ENCODE peak calls at places on chromosomes 13 and 19, in seven cellular contexts. K, Y, S, C, P, F and N are unnamed samples.

GRCh38 chr13:48029859-48030258 is 7.7 kb upstream of the NUDT15 start:
- DNase-seq in K (no peak), Y (no peak), S (no peak), C (no peak), P (no peak), F (no peak), N (no peak)

GRCh38 chr19:17762505-17763229 is 11.4 kb downstream of the FCHO1 start:
- DNase-seq in K (peak), Y (peak), S (no peak), C (peak), P (no peak), F (no peak), N (no peak)

GRCh38 chr13:24002206-24002815 is 105.0 kb upstream of the C1QTNF9B start:
- DNase-seq in K (no peak), Y (no peak), S (no peak), C (no peak), P (no peak), F (no peak), N (no peak)

GRCh38 chr13:48201044-48201443 is 32.0 kb upstream of the ITM2B start:
- DNase-seq in K (no peak), Y (no peak), S (no peak), C (peak), P (no peak), F (no peak), N (no peak)

GRCh38 chr13:110108348-110109139 is 198.4 kb downstream of the COL4A1 start:
- DNase-seq in K (no peak), Y (peak), S (no peak), C (peak), P (no peak), F (peak), N (no peak)

GRCh38 chr13:114311387-114311786 is 2.9 kb upstream of the CHAMP1 start:
- DNase-seq in K (no peak), Y (no peak), S (no peak), C (no peak), P (no peak), F (no peak), N (no peak)

GRCh38 chr13:36000028-36000427 is 131.2 kb downstream of the DCLK1 start:
- DNase-seq in K (no peak), Y (no peak), S (no peak), C (no peak), P (no peak), F (no peak), N (no peak)

GRCh38 chr19:38741670-38742069 is 2.6 kb downstream of the CAPN12 start:
- DNase-seq in K (no peak), Y (peak), S (peak), C (no peak), P (no peak), F (no peak), N (peak)

GRCh38 chr19:3983936-3984583 is 1.2 kb downstream of the EEF2 start:
- DNase-seq in K (peak), Y (peak), S (peak), C (no peak), P (no peak), F (no peak), N (peak)

GRCh38 chr19:47573076-47574026 is at the start of gene ZNF541:
- DNase-seq in K (peak), Y (peak), S (peak), C (no peak), P (no peak), F (no peak), N (no peak)

GRCh38 chr13:64553411-64554129 is 2676.6 kb downstream of the PCDH9 start:
- DNase-seq in K (no peak), Y (no peak), S (no peak), C (no peak), P (no peak), F (no peak), N (no peak)

GRCh38 chr13:77596777-77597176 is 61.3 kb downstream of the SCEL start:
- DNase-seq in K (no peak), Y (no peak), S (no peak), C (no peak), P (no peak), F (no peak), N (no peak)

GRCh38 chr13:31908696-31909386 is 122.7 kb upstream of the FRY start:
- DNase-seq in K (no peak), Y (no peak), S (no peak), C (no peak), P (no peak), F (no peak), N (no peak)

GRCh38 chr13:20331419-20331818 is 99.3 kb upstream of the GJB6 start:
- DNase-seq in K (no peak), Y (no peak), S (no peak), C (no peak), P (no peak), F (no peak), N (no peak)

GRCh38 chr19:19642506-19643157 is 825 bp downstream of the GMIP start:
- DNase-seq in K (peak), Y (peak), S (peak), C (no peak), P (no peak), F (no peak), N (peak)

GRCh38 chr19:13104848-13105646 is 2.4 kb upstream of the LYL1 start:
- DNase-seq in K (no peak), Y (no peak), S (no peak), C (no peak), P (no peak), F (no peak), N (no peak)

GRCh38 chr19:45517238-45517637 is 10.0 kb downstream of the VASP start:
- DNase-seq in K (no peak), Y (no peak), S (no peak), C (no peak), P (no peak), F (no peak), N (no peak)

DNA sequence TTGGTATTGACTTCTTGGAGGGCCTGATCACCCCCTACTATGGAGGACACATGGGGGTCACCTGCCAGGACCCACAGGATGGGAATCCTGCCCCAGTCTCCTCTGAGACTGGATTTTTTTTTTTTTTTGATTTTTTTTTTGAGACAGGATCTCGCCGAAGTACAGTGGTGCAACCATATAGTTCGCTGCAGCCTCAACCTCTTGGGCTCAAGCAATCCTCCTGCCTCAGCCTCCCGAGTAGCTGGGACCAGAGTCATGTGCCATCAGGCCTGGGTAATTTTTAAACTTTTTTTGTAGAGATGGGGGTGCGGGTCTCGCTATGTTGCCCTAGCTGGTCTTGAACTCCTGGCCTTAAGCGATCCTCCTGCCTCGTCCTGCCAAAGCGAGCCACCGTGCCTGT is 14.2 kb upstream of the ADGRE5 start:
- DNase-seq in K (no peak), Y (no peak), S (no peak), C (no peak), P (no peak), F (no peak), N (no peak)
- TF ChIP-seq TAF1 in K (no peak), Y (no peak), S (no peak), C (no peak), P (no peak), F (no peak), N (no peak)

DNA sequence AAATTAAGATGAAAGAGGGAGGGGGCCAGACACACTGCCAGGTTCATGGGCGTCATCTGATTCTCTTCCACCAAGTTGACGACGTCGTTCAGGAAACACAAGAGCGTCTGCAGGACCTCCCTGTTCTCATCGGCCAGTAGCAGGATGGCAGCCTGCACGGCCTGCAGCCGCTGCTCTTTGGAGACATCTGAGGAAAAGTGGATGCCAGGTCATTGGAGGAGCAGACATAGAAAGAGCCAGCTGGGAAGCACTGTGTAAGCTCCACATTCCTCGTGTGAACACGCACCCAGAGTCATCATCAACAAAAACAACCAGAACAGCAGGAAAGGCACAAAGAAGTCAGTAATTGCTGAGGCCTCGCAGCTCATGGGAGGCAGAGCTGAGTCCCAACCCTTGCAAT is 96.5 kb downstream of the KL start:
- DNase-seq in K (no peak), Y (no peak), S (no peak), C (no peak), P (no peak), F (no peak), N (no peak)
- TF ChIP-seq TAF1 in K (no peak), Y (no peak), S (no peak), C (no peak), P (no peak), F (no peak), N (no peak)

GRCh38 chr19:5316138-5316537 is 24.5 kb downstream of the PTPRS start:
- DNase-seq in K (no peak), Y (no peak), S (no peak), C (no peak), P (no peak), F (no peak), N (no peak)

GRCh38 chr19:5313307-5313706 is 27.3 kb downstream of the PTPRS start:
- DNase-seq in K (no peak), Y (peak), S (no peak), C (peak), P (no peak), F (no peak), N (no peak)

GRCh38 chr19:5317321-5317720 is 23.3 kb downstream of the PTPRS start:
- DNase-seq in K (no peak), Y (no peak), S (no peak), C (no peak), P (no peak), F (no peak), N (no peak)

GRCh38 chr19:5314012-5314906 is 26.4 kb downstream of the PTPRS start:
- DNase-seq in K (no peak), Y (no peak), S (no peak), C (peak), P (no peak), F (no peak), N (no peak)

GRCh38 chr19:5314907-5315298 is 25.7 kb downstream of the PTPRS start:
- DNase-seq in K (no peak), Y (no peak), S (no peak), C (no peak), P (no peak), F (no peak), N (no peak)
- TF ChIP-seq TAF1 in K (no peak), Y (no peak), S (no peak), C (no peak), P (no peak), F (no peak), N (no peak)

GRCh38 chr19:2014731-2015610 is 543 bp downstream of the BTBD2 start:
- DNase-seq in K (no peak), Y (peak), S (peak), C (no peak), P (no peak), F (no peak), N (peak)

GRCh38 chr19:2013683-2013961 is 1.9 kb downstream of the BTBD2 start:
- DNase-seq in K (no peak), Y (peak), S (no peak), C (no peak), P (no peak), F (no peak), N (no peak)

GRCh38 chr19:2016041-2016807 is 710 bp upstream of the BTBD2 start:
- DNase-seq in K (peak), Y (peak), S (peak), C (peak), P (peak), F (no peak), N (peak)

GRCh38 chr19:2014081-2014693 is 1.3 kb downstream of the BTBD2 start:
- DNase-seq in K (no peak), Y (peak), S (no peak), C (no peak), P (no peak), F (no peak), N (no peak)

DNA sequence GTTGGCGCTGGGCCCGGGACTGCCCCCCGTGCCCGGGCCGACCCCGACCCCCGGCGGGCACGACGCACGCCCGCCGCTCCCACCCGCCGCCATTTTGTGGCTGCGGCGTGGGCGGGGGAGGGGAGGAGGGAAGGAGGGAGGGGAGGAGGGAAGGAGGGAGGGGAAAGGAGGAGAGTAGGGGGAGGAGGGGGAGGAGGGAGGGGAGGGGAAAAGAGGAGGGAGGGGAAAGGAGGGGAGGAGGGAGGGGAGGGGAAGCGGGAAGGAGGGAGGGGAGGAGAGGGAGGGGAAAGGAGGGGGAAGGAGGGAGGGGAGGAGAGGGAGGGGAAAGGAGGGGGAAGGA is at the start of gene BTBD2:
- DNase-seq in K (peak), Y (peak), S (no peak), C (no peak), P (no peak), F (no peak), N (no peak)
- TF ChIP-seq TAF1 in K (peak), Y (peak), S (no peak), C (no peak), P (peak), F (peak), N (no peak)